ENCODE peak calls at places on chromosomes 1 and 21, in five cellular contexts. One of them, this sample, is unnamed.

GRCh38 chr21:41846536-41846935 is 32.6 kb downstream of the PRDM15 start:
- DNase-seq in uterus: no peak
- DNase-seq in transverse colon: no peak
- DNase-seq in PC-9: no peak
- DNase-seq in left ventricle myocardium inferior: no peak
- DNase-seq in this sample: no peak

GRCh38 chr1:103326595-103326994 is 198.9 kb upstream of the RNPC3 start:
- DNase-seq in uterus: no peak
- DNase-seq in transverse colon: no peak
- DNase-seq in PC-9: no peak
- DNase-seq in left ventricle myocardium inferior: no peak
- DNase-seq in this sample: no peak

GRCh38 chr1:25958475-25958874 is 39.4 kb downstream of the PAFAH2 start:
- DNase-seq in uterus: no peak
- DNase-seq in transverse colon: no peak
- DNase-seq in PC-9: no peak
- DNase-seq in left ventricle myocardium inferior: no peak
- DNase-seq in this sample: peak

GRCh38 chr21:41678944-41679343 is 87.9 kb downstream of the RIPK4 start:
- DNase-seq in uterus: peak
- DNase-seq in transverse colon: peak
- DNase-seq in PC-9: peak
- DNase-seq in left ventricle myocardium inferior: peak
- DNase-seq in this sample: peak

GRCh38 chr1:244450597-244451538 is 841 bp downstream of the ADSS2 start:
- DNase-seq in uterus: peak
- DNase-seq in transverse colon: peak
- DNase-seq in PC-9: peak
- DNase-seq in left ventricle myocardium inferior: peak
- DNase-seq in this sample: peak

GRCh38 chr21:29430581-29430980 is 131.9 kb downstream of the BACH1 start:
- DNase-seq in uterus: no peak
- DNase-seq in transverse colon: no peak
- DNase-seq in PC-9: no peak
- DNase-seq in left ventricle myocardium inferior: no peak
- DNase-seq in this sample: no peak

GRCh38 chr1:56378376-56379070 is 200.8 kb downstream of the PLPP3 start:
- DNase-seq in uterus: peak
- DNase-seq in transverse colon: no peak
- DNase-seq in PC-9: no peak
- DNase-seq in left ventricle myocardium inferior: no peak
- DNase-seq in this sample: no peak

GRCh38 chr1:92901699-92902405 is 59.4 kb downstream of the DIPK1A start:
- DNase-seq in uterus: no peak
- DNase-seq in transverse colon: no peak
- DNase-seq in PC-9: no peak
- DNase-seq in left ventricle myocardium inferior: no peak
- DNase-seq in this sample: peak

GRCh38 chr1:55640708-55641473 is 425.7 kb upstream of the USP24 start:
- DNase-seq in uterus: peak
- DNase-seq in transverse colon: peak
- DNase-seq in PC-9: no peak
- DNase-seq in left ventricle myocardium inferior: peak
- DNase-seq in this sample: peak

GRCh38 chr1:235336903-235337302 is 8.5 kb downstream of the GGPS1 start:
- DNase-seq in uterus: no peak
- DNase-seq in transverse colon: no peak
- DNase-seq in PC-9: no peak
- DNase-seq in left ventricle myocardium inferior: no peak
- DNase-seq in this sample: no peak

GRCh38 chr1:16617101-16617727 is 3.9 kb upstream of the NBPF1 start:
- DNase-seq in uterus: peak
- DNase-seq in transverse colon: no peak
- DNase-seq in PC-9: no peak
- DNase-seq in left ventricle myocardium inferior: no peak
- DNase-seq in this sample: no peak

GRCh38 chr1:208090776-208091291 is 153.3 kb downstream of the PLXNA2 start:
- DNase-seq in uterus: no peak
- DNase-seq in transverse colon: no peak
- DNase-seq in PC-9: no peak
- DNase-seq in left ventricle myocardium inferior: no peak
- DNase-seq in this sample: no peak

DNA sequence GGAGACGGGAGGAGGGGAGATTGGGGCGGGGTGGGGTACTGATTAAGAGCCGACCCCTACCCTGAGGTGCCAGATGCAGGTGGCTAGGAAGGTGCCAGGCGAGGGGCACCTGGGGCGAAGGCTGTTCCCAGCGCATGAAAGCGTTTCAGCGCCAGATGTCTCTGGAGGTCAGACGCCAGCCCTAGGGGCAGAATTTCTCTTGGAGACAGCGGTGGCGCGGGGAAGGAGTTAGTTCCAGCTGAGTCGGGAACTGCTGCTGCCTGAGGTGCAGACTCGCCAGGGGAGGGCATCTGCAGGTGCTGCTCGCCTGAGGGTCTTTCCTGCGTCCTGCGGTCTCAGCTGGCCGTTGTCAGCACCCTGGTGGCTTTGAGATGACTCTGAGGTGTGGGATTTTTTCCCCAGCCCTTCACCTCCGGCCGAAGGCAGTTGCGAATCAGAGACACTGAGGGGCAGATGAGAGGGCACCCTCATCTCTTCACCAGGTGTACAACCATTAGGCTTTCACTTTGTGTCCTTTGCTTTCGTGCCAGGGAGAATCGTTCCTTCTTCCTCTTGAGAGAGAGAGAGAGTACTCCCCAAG is 539 bp downstream of the CGN start:
- DNase-seq in uterus: no peak
- DNase-seq in transverse colon: peak
- DNase-seq in PC-9: peak
- DNase-seq in left ventricle myocardium inferior: no peak
- DNase-seq in this sample: no peak
- TF ChIP-seq CTCF in uterus: no peak
- TF ChIP-seq CTCF in transverse colon: peak
- TF ChIP-seq CTCF in PC-9: no peak
- TF ChIP-seq CTCF in left ventricle myocardium inferior: no peak
- TF ChIP-seq CTCF in this sample: no peak

GRCh38 chr1:15388201-15388880 is 21.3 kb upstream of the EFHD2 start:
- DNase-seq in uterus: no peak
- DNase-seq in transverse colon: no peak
- DNase-seq in PC-9: no peak
- DNase-seq in left ventricle myocardium inferior: no peak
- DNase-seq in this sample: no peak
- H3K4me3 ChIP-seq in uterus: no peak
- H3K4me3 ChIP-seq in transverse colon: no peak
- H3K4me3 ChIP-seq in PC-9: no peak
- H3K4me3 ChIP-seq in left ventricle myocardium inferior: no peak
- H3K4me3 ChIP-seq in this sample: no peak

GRCh38 chr1:215891673-215892072 is 324.6 kb downstream of the KCTD3 start:
- DNase-seq in uterus: no peak
- DNase-seq in transverse colon: no peak
- DNase-seq in PC-9: no peak
- DNase-seq in left ventricle myocardium inferior: no peak
- DNase-seq in this sample: peak

GRCh38 chr1:215891266-215891665 is 324.2 kb downstream of the KCTD3 start:
- DNase-seq in uterus: no peak
- DNase-seq in transverse colon: no peak
- DNase-seq in PC-9: no peak
- DNase-seq in left ventricle myocardium inferior: no peak
- DNase-seq in this sample: no peak

GRCh38 chr1:215887618-215888017 is 320.5 kb downstream of the KCTD3 start:
- DNase-seq in uterus: no peak
- DNase-seq in transverse colon: no peak
- DNase-seq in PC-9: no peak
- DNase-seq in left ventricle myocardium inferior: no peak
- DNase-seq in this sample: no peak

GRCh38 chr1:215890438-215890837 is 323.3 kb downstream of the KCTD3 start:
- DNase-seq in uterus: no peak
- DNase-seq in transverse colon: no peak
- DNase-seq in PC-9: no peak
- DNase-seq in left ventricle myocardium inferior: no peak
- DNase-seq in this sample: no peak

GRCh38 chr1:215888159-215888558 is 321.1 kb downstream of the KCTD3 start:
- DNase-seq in uterus: no peak
- DNase-seq in transverse colon: no peak
- DNase-seq in PC-9: no peak
- DNase-seq in left ventricle myocardium inferior: no peak
- DNase-seq in this sample: peak
- TF ChIP-seq CTCF in uterus: no peak
- TF ChIP-seq CTCF in transverse colon: no peak
- TF ChIP-seq CTCF in PC-9: no peak
- TF ChIP-seq CTCF in left ventricle myocardium inferior: no peak
- TF ChIP-seq CTCF in this sample: peak

GRCh38 chr1:22052115-22053017 is at the start of gene CDC42:
- DNase-seq in uterus: peak
- DNase-seq in transverse colon: peak
- DNase-seq in PC-9: peak
- DNase-seq in left ventricle myocardium inferior: peak
- DNase-seq in this sample: peak
- H3K4me3 ChIP-seq in uterus: peak
- H3K4me3 ChIP-seq in transverse colon: peak
- H3K4me3 ChIP-seq in PC-9: peak
- H3K4me3 ChIP-seq in left ventricle myocardium inferior: peak
- H3K4me3 ChIP-seq in this sample: peak

GRCh38 chr1:22018583-22019559 is 17.4 kb downstream of the CELA3A start:
- DNase-seq in uterus: no peak
- DNase-seq in transverse colon: peak
- DNase-seq in PC-9: peak
- DNase-seq in left ventricle myocardium inferior: no peak
- DNase-seq in this sample: peak
- TF ChIP-seq CTCF in uterus: no peak
- TF ChIP-seq CTCF in transverse colon: no peak
- TF ChIP-seq CTCF in PC-9: peak
- TF ChIP-seq CTCF in left ventricle myocardium inferior: no peak
- TF ChIP-seq CTCF in this sample: peak

This sample was measured in fibroblast of mammary gland.